ENCODE peak calls at places on chromosomes 16 and 17, in four cellular contexts. One of them, this sample, is unnamed.

GRCh38 chr16:48556913-48557351 is 53.0 kb downstream of the N4BP1 start:
- DNase-seq in endothelial cell of umbilical vein: peak
- DNase-seq in progenitor cell of endocrine pancreas: no peak
- DNase-seq in fibroblast of mammary gland: peak
- DNase-seq in this sample: no peak

GRCh38 chr17:29619251-29619650 is 3.5 kb downstream of the CORO6 start:
- DNase-seq in endothelial cell of umbilical vein: peak
- DNase-seq in progenitor cell of endocrine pancreas: no peak
- DNase-seq in fibroblast of mammary gland: peak
- DNase-seq in this sample: no peak

GRCh38 chr16:49644143-49644460 is 211.8 kb downstream of the ZNF423 start:
- DNase-seq in endothelial cell of umbilical vein: no peak
- DNase-seq in progenitor cell of endocrine pancreas: no peak
- DNase-seq in fibroblast of mammary gland: peak
- DNase-seq in this sample: no peak

GRCh38 chr16:68884867-68885266 is 41.5 kb downstream of the TANGO6 start:
- DNase-seq in endothelial cell of umbilical vein: peak
- DNase-seq in progenitor cell of endocrine pancreas: no peak
- DNase-seq in fibroblast of mammary gland: no peak
- DNase-seq in this sample: no peak

GRCh38 chr17:17077861-17078732 is 35.8 kb downstream of the MPRIP start:
- DNase-seq in endothelial cell of umbilical vein: no peak
- DNase-seq in progenitor cell of endocrine pancreas: no peak
- DNase-seq in fibroblast of mammary gland: no peak
- DNase-seq in this sample: no peak

GRCh38 chr17:67506966-67507365 is 129.9 kb downstream of the PITPNC1 start:
- DNase-seq in endothelial cell of umbilical vein: no peak
- DNase-seq in progenitor cell of endocrine pancreas: no peak
- DNase-seq in fibroblast of mammary gland: peak
- DNase-seq in this sample: no peak

GRCh38 chr17:59372138-59372751 is 40.8 kb downstream of the YPEL2 start:
- DNase-seq in endothelial cell of umbilical vein: peak
- DNase-seq in progenitor cell of endocrine pancreas: no peak
- DNase-seq in fibroblast of mammary gland: peak
- DNase-seq in this sample: no peak

GRCh38 chr16:77780378-77780837 is 8.0 kb upstream of the VAT1L start:
- DNase-seq in endothelial cell of umbilical vein: peak
- DNase-seq in progenitor cell of endocrine pancreas: no peak
- DNase-seq in fibroblast of mammary gland: peak
- DNase-seq in this sample: no peak

GRCh38 chr17:78904371-78904770 is 1.4 kb upstream of the CEP295NL start:
- DNase-seq in endothelial cell of umbilical vein: no peak
- DNase-seq in progenitor cell of endocrine pancreas: no peak
- DNase-seq in fibroblast of mammary gland: peak
- DNase-seq in this sample: no peak

GRCh38 chr16:29877266-29877961 is 14.4 kb upstream of the CDIPT start:
- DNase-seq in endothelial cell of umbilical vein: peak
- DNase-seq in progenitor cell of endocrine pancreas: no peak
- DNase-seq in fibroblast of mammary gland: peak
- DNase-seq in this sample: no peak

GRCh38 chr17:46727572-46728348 is 90.7 kb downstream of the WNT3 start:
- DNase-seq in endothelial cell of umbilical vein: no peak
- DNase-seq in progenitor cell of endocrine pancreas: no peak
- DNase-seq in fibroblast of mammary gland: peak
- DNase-seq in this sample: no peak

GRCh38 chr17:17320911-17321220 is 17.7 kb downstream of the NT5M start:
- DNase-seq in endothelial cell of umbilical vein: no peak
- DNase-seq in progenitor cell of endocrine pancreas: no peak
- DNase-seq in fibroblast of mammary gland: no peak
- DNase-seq in this sample: no peak

GRCh38 chr17:66300956-66301355 is 1.5 kb upstream of the PRKCA start:
- DNase-seq in endothelial cell of umbilical vein: no peak
- DNase-seq in progenitor cell of endocrine pancreas: no peak
- DNase-seq in fibroblast of mammary gland: no peak
- DNase-seq in this sample: no peak

GRCh38 chr16:10577305-10578202 is 2.8 kb downstream of the EMP2 start:
- DNase-seq in endothelial cell of umbilical vein: no peak
- DNase-seq in progenitor cell of endocrine pancreas: no peak
- DNase-seq in fibroblast of mammary gland: no peak
- DNase-seq in this sample: no peak

GRCh38 chr17:81870978-81871386 is at the start of gene ARHGDIA:
- DNase-seq in endothelial cell of umbilical vein: no peak
- DNase-seq in progenitor cell of endocrine pancreas: no peak
- DNase-seq in fibroblast of mammary gland: peak
- DNase-seq in this sample: no peak

GRCh38 chr17:35166526-35166925 is 18.9 kb downstream of the UNC45B start:
- DNase-seq in endothelial cell of umbilical vein: no peak
- DNase-seq in progenitor cell of endocrine pancreas: no peak
- DNase-seq in fibroblast of mammary gland: no peak
- DNase-seq in this sample: no peak

GRCh38 chr17:67469208-67469980 is 92.3 kb downstream of the PITPNC1 start:
- DNase-seq in endothelial cell of umbilical vein: no peak
- DNase-seq in progenitor cell of endocrine pancreas: no peak
- DNase-seq in fibroblast of mammary gland: no peak
- DNase-seq in this sample: no peak

GRCh38 chr17:50107790-50108414 is 12.8 kb downstream of the PDK2 start:
- DNase-seq in endothelial cell of umbilical vein: no peak
- DNase-seq in progenitor cell of endocrine pancreas: no peak
- DNase-seq in fibroblast of mammary gland: peak
- DNase-seq in this sample: no peak

GRCh38 chr17:81615401-81615930 is 21.4 kb downstream of the NPLOC4 start:
- DNase-seq in endothelial cell of umbilical vein: no peak
- DNase-seq in progenitor cell of endocrine pancreas: no peak
- DNase-seq in fibroblast of mammary gland: no peak
- DNase-seq in this sample: no peak

GRCh38 chr16:47017636-47018035 is 44.2 kb upstream of the DNAJA2 start:
- DNase-seq in endothelial cell of umbilical vein: no peak
- DNase-seq in progenitor cell of endocrine pancreas: no peak
- DNase-seq in fibroblast of mammary gland: no peak
- DNase-seq in this sample: no peak

GRCh38 chr16:69494993-69495392 is 70.6 kb downstream of the CYB5B start:
- DNase-seq in endothelial cell of umbilical vein: peak
- DNase-seq in progenitor cell of endocrine pancreas: no peak
- DNase-seq in fibroblast of mammary gland: peak
- DNase-seq in this sample: no peak

GRCh38 chr17:78356163-78356713 is 3.6 kb downstream of the SOCS3 start:
- DNase-seq in endothelial cell of umbilical vein: no peak
- DNase-seq in progenitor cell of endocrine pancreas: no peak
- DNase-seq in fibroblast of mammary gland: peak
- DNase-seq in this sample: no peak

GRCh38 chr17:46190763-46191162 is 2.5 kb downstream of the KANSL1 start:
- DNase-seq in endothelial cell of umbilical vein: no peak
- DNase-seq in progenitor cell of endocrine pancreas: no peak
- DNase-seq in fibroblast of mammary gland: no peak
- DNase-seq in this sample: no peak

GRCh38 chr16:76194621-76195015 is 82.6 kb upstream of the CNTNAP4 start:
- DNase-seq in endothelial cell of umbilical vein: no peak
- DNase-seq in progenitor cell of endocrine pancreas: no peak
- DNase-seq in fibroblast of mammary gland: peak
- DNase-seq in this sample: no peak

GRCh38 chr17:81160306-81160705 is 5.0 kb upstream of the PVALEF start:
- DNase-seq in endothelial cell of umbilical vein: peak
- DNase-seq in progenitor cell of endocrine pancreas: no peak
- DNase-seq in fibroblast of mammary gland: no peak
- DNase-seq in this sample: no peak

GRCh38 chr16:67806428-67807147 is at the start of the genes RANBP10 and TSNAXIP1:
- DNase-seq in endothelial cell of umbilical vein: peak
- DNase-seq in progenitor cell of endocrine pancreas: peak
- DNase-seq in fibroblast of mammary gland: peak
- DNase-seq in this sample: peak

GRCh38 chr16:51875834-51876725 is 670.9 kb downstream of the TOX3 start:
- DNase-seq in endothelial cell of umbilical vein: no peak
- DNase-seq in progenitor cell of endocrine pancreas: no peak
- DNase-seq in fibroblast of mammary gland: no peak
- DNase-seq in this sample: no peak

GRCh38 chr16:85902366-85903155 is 3.6 kb downstream of the IRF8 start:
- DNase-seq in endothelial cell of umbilical vein: no peak
- DNase-seq in progenitor cell of endocrine pancreas: no peak
- DNase-seq in fibroblast of mammary gland: no peak
- DNase-seq in this sample: no peak

GRCh38 chr17:6420173-6420641 is 14.7 kb downstream of the AIPL1 start:
- DNase-seq in endothelial cell of umbilical vein: no peak
- DNase-seq in progenitor cell of endocrine pancreas: peak
- DNase-seq in fibroblast of mammary gland: peak
- DNase-seq in this sample: no peak

GRCh38 chr17:43676471-43676870 is 14.7 kb upstream of the MEOX1 start:
- DNase-seq in endothelial cell of umbilical vein: no peak
- DNase-seq in progenitor cell of endocrine pancreas: no peak
- DNase-seq in fibroblast of mammary gland: peak
- DNase-seq in this sample: no peak

DNA sequence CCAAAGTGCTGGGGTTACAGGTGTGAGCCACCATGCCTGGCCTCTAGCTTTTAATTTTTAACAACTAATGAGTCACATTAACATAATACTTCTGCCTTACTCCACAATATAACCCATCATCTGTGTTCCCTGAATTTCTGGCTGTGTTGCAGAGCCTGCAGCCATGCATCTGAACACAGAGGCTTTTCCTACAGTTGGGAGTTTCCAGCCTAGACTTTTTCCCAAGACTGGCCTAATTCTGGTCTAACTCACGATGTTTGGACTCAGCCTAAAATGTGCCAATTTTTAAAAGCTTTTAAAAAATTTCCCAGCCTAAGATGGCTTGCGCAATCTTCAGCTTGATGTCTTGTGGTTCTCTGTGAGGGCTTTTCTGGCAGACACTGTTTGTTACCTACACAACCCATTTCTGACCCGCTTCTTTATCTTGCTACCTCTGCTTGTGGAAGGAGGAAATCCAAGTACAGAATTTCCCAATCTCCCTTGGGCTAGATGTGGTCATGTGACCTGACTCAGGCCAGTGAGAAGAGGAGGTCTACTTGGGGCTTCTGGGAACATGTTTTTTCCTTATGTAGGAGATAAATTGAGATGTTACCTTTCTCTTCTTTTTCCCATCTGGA is 72.7 kb upstream of the GAS7 start:
- DNase-seq in endothelial cell of umbilical vein: no peak
- DNase-seq in progenitor cell of endocrine pancreas: no peak
- DNase-seq in fibroblast of mammary gland: peak
- DNase-seq in this sample: no peak
- TF ChIP-seq CTCF in endothelial cell of umbilical vein: no peak
- TF ChIP-seq CTCF in progenitor cell of endocrine pancreas: no peak
- TF ChIP-seq CTCF in fibroblast of mammary gland: no peak
- TF ChIP-seq CTCF in this sample: no peak

GRCh38 chr17:42531455-42532354 is 4.3 kb upstream of the NAGLU start:
- DNase-seq in endothelial cell of umbilical vein: peak
- DNase-seq in progenitor cell of endocrine pancreas: peak
- DNase-seq in fibroblast of mammary gland: peak
- DNase-seq in this sample: no peak
- TF ChIP-seq CTCF in endothelial cell of umbilical vein: peak
- TF ChIP-seq CTCF in progenitor cell of endocrine pancreas: peak
- TF ChIP-seq CTCF in fibroblast of mammary gland: peak
- TF ChIP-seq CTCF in this sample: peak

GRCh38 chr16:5025171-5025632 is 8.5 kb downstream of the NAGPA start:
- DNase-seq in endothelial cell of umbilical vein: peak
- DNase-seq in progenitor cell of endocrine pancreas: no peak
- DNase-seq in fibroblast of mammary gland: no peak
- DNase-seq in this sample: peak
- TF ChIP-seq CTCF in endothelial cell of umbilical vein: peak
- TF ChIP-seq CTCF in progenitor cell of endocrine pancreas: peak
- TF ChIP-seq CTCF in fibroblast of mammary gland: no peak
- TF ChIP-seq CTCF in this sample: no peak

GRCh38 chr17:61335105-61335844 is 64.4 kb upstream of the TBX2 start:
- DNase-seq in endothelial cell of umbilical vein: no peak
- DNase-seq in progenitor cell of endocrine pancreas: no peak
- DNase-seq in fibroblast of mammary gland: peak
- DNase-seq in this sample: no peak

GRCh38 chr17:61334673-61335072 is 65.0 kb upstream of the TBX2 start:
- DNase-seq in endothelial cell of umbilical vein: no peak
- DNase-seq in progenitor cell of endocrine pancreas: no peak
- DNase-seq in fibroblast of mammary gland: no peak
- DNase-seq in this sample: no peak

GRCh38 chr17:61331178-61331577 is 68.5 kb upstream of the TBX2 start:
- DNase-seq in endothelial cell of umbilical vein: no peak
- DNase-seq in progenitor cell of endocrine pancreas: no peak
- DNase-seq in fibroblast of mammary gland: no peak
- DNase-seq in this sample: no peak

GRCh38 chr17:61331886-61332285 is 67.8 kb upstream of the TBX2 start:
- DNase-seq in endothelial cell of umbilical vein: no peak
- DNase-seq in progenitor cell of endocrine pancreas: no peak
- DNase-seq in fibroblast of mammary gland: no peak
- DNase-seq in this sample: no peak

DNA sequence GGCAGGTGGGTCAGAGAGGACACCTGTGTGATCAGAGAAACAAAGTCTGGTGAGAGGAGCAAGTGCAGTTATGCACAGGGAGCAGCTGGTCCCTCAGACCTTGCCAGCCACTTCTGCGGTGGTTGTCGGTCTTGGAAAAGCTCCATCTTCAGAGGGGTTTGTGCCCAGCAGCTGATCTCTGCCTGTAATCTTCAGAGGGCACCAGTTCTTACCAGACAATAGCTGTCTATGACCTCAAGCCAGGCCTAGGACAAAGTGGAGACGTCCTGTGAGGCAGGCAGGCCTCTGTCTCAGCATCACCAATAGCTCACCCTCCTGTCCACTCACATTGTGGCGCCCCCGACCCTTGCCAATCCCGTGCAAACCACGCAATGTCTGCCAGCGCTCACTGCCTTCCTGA is 66.5 kb upstream of the TBX2 start:
- DNase-seq in endothelial cell of umbilical vein: no peak
- DNase-seq in progenitor cell of endocrine pancreas: no peak
- DNase-seq in fibroblast of mammary gland: no peak
- DNase-seq in this sample: no peak
- TF ChIP-seq CTCF in endothelial cell of umbilical vein: no peak
- TF ChIP-seq CTCF in progenitor cell of endocrine pancreas: no peak
- TF ChIP-seq CTCF in fibroblast of mammary gland: no peak
- TF ChIP-seq CTCF in this sample: no peak

DNA sequence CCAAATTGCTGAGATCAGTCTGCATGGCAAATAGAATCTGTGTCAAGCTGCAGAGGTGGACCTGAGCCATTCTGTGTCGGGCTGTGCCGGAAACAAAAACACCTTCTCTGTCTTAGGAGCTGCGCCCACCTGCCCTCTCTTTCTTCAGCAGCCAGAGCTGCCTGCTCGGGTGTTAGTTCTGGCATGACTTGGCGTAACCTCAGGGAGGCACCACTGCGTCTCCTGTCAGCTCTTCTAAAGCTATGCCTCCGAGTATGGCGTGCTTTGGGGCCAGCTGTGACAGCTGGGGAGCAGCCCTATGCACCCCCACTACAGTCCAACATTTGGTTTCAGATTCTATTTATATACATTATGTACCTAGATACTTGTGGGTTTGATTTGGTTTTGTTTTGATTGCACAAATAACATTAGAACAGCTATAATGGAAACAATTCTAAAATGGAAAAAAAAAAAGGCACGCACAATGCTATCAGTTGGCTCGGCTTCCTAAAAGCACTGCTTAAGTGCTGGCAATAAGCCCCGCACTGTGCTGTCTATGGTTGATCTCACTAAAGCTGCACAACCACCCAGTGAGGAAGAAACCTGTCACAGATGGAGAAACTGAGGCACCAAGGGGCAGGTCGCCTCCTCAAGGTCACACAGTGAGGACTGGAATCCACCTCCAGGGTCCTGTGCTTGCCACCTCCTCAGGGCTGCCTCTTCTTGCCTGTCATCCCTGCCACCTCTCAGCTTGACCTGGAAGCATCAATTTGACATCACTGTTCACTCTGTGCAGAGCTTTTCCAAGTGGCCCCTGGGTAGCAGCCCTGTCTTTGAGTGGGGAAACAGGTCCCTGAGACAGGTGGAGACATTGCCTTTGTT is 18.7 kb upstream of the ADGRG1 start:
- DNase-seq in endothelial cell of umbilical vein: peak
- DNase-seq in progenitor cell of endocrine pancreas: no peak
- DNase-seq in fibroblast of mammary gland: no peak
- DNase-seq in this sample: no peak
- TF ChIP-seq CTCF in endothelial cell of umbilical vein: peak
- TF ChIP-seq CTCF in progenitor cell of endocrine pancreas: no peak
- TF ChIP-seq CTCF in fibroblast of mammary gland: no peak
- TF ChIP-seq CTCF in this sample: no peak